ENCODE peak calls at places on chromosomes 11 and 22, in four cellular contexts. U, P, S and E are unnamed samples.

GRCh38 chr11:126197277-126197939 is 14.0 kb downstream of the RPUSD4 start:
- DNase-seq in U (no peak), P (peak), S (peak), E (no peak)

GRCh38 chr11:105202844-105203548 is 63.4 kb upstream of the CARD18 start:
- DNase-seq in U (no peak), P (no peak), S (peak), E (peak)

GRCh38 chr11:6737872-6738466 is 33.8 kb downstream of the OR2AG2 start:
- DNase-seq in U (no peak), P (peak), S (peak), E (peak)

GRCh38 chr11:10659339-10660216 is 34.0 kb downstream of the IRAG1 start:
- DNase-seq in U (peak), P (peak), S (peak), E (peak)

GRCh38 chr11:68002943-68003845 is 703 bp downstream of the UNC93B1 start:
- DNase-seq in U (peak), P (no peak), S (no peak), E (no peak)

GRCh38 chr11:91755526-91755925 is 469.1 kb upstream of the FAT3 start:
- DNase-seq in U (no peak), P (no peak), S (no peak), E (no peak)

GRCh38 chr11:93089474-93090102 is 108.2 kb downstream of the SLC36A4 start:
- DNase-seq in U (no peak), P (peak), S (peak), E (peak)

GRCh38 chr11:47566166-47566546 is 757 bp downstream of the PTPMT1 start:
- DNase-seq in U (no peak), P (no peak), S (no peak), E (no peak)

GRCh38 chr11:79170289-79170688 is 270.5 kb downstream of the TENM4 start:
- DNase-seq in U (no peak), P (no peak), S (peak), E (no peak)

GRCh38 chr11:4038973-4039372 is 55.6 kb upstream of the RRM1 start:
- DNase-seq in U (no peak), P (peak), S (peak), E (no peak)

GRCh38 chr11:44307340-44308099 is 2.4 kb downstream of the ALX4 start:
- DNase-seq in U (peak), P (no peak), S (no peak), E (no peak)

GRCh38 chr11:49221112-49221511 is 12.7 kb upstream of the FOLH1 start:
- DNase-seq in U (no peak), P (no peak), S (no peak), E (no peak)
- TF ChIP-seq CTCF in U (no peak), P (no peak), S (no peak), E (no peak)

DNA sequence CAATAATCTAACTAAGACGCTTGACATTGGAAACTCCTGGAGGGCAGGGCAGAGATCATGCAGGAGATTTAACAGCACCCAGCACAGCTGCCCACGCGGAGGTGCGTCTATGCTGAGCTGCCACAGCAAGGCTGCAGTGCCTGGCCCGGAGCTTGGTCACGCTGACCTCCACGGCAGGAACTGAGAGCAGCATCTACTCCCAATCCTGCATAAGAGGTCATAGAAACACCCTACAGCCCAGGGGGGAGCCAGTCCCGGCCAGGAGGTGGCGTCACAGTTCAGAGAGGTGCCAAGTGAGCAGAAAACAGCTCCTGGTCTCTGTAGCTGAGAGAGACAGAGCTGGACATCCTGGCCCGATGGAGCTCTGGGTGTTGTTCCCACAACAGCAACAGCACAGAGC is 121.1 kb upstream of the TMEM45B start:
- DNase-seq in U (no peak), P (no peak), S (no peak), E (no peak)
- TF ChIP-seq CTCF in U (no peak), P (peak), S (no peak), E (no peak)

DNA sequence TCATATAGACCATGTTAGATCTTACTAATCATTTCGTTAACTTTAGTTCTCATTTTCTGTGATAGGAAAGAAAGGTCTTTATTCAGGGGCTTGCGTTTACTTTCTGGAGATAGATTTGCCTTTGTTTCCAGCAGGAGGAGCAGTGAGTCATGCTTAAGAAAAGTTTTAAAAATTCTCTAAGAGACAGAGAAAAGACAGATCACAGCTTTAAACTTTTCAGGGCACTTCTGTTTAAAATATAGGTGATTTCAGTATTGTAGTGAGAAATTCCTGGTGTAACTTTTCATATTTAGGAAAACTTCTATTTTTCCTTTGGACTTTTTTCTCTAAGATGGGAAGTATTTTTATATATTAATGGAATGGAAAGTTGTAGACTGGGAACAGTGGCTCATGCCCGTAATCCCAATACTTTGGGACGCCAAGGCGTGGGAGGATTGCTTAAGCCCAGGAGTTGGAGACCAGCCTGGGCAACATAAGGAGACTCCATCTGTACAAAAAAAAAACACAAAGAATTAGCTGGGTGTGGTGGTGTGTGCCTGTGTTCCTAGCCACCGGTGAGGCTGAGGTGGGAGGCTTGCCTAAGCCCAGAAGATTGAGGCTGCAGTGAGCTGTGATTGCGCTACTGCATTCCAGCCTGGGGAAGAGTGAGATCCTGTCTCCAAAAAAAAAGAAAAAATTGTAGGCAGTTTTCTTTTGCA is 60.3 kb downstream of the ATXN10 start:
- DNase-seq in U (no peak), P (peak), S (peak), E (peak)
- TF ChIP-seq CTCF in U (peak), P (peak), S (peak), E (peak)

GRCh38 chr11:122102426-122102825 is 13.6 kb downstream of the BLID start:
- DNase-seq in U (no peak), P (peak), S (peak), E (no peak)

GRCh38 chr11:122099345-122100045 is 16.5 kb downstream of the BLID start:
- DNase-seq in U (no peak), P (peak), S (peak), E (peak)

GRCh38 chr11:122100222-122101080 is 15.6 kb downstream of the BLID start:
- DNase-seq in U (peak), P (peak), S (peak), E (peak)

GRCh38 chr11:122103366-122103765 is 12.6 kb downstream of the BLID start:
- DNase-seq in U (no peak), P (peak), S (peak), E (no peak)

GRCh38 chr11:122101625-122102291 is 14.3 kb downstream of the BLID start:
- DNase-seq in U (peak), P (peak), S (peak), E (peak)
- TF ChIP-seq CTCF in U (peak), P (peak), S (peak), E (peak)